ENCODE peak calls at places on chromosomes 6 and 20, in eight cellular contexts. T is A549, A is H1, M is SK-N-SH, R is HCT116, E is endothelial cell of umbilical vein, X is GM12878, N is K562. P is an unnamed sample.

GRCh38 chr20:62320581-62321354 is 18.0 kb downstream of the ADRM1 start:
- DNase-seq in T (peak), A (no peak), M (peak), R (peak), E (no peak), X (no peak), N (peak), P (no peak)

GRCh38 chr20:23924751-23925150 is 45.2 kb upstream of the CST5 start:
- DNase-seq in T (no peak), A (no peak), M (no peak), R (no peak), E (no peak), X (no peak), N (no peak), P (no peak)

GRCh38 chr20:9389321-9389720 is 125.1 kb upstream of the LAMP5 start:
- DNase-seq in T (no peak), A (no peak), M (no peak), R (no peak), E (no peak), X (no peak), N (no peak), P (no peak)

GRCh38 chr20:10527781-10528180 is 92.7 kb downstream of the SLX4IP start:
- DNase-seq in T (no peak), A (no peak), M (no peak), R (no peak), E (no peak), X (no peak), N (no peak), P (no peak)

GRCh38 chr6:139173172-139173571 is 38.3 kb downstream of the HECA start:
- DNase-seq in T (peak), A (no peak), M (no peak), R (no peak), E (no peak), X (no peak), N (no peak), P (peak)

GRCh38 chr6:148323344-148323743 is 19.3 kb upstream of the SASH1 start:
- DNase-seq in T (no peak), A (no peak), M (no peak), R (no peak), E (no peak), X (no peak), N (no peak), P (no peak)

GRCh38 chr20:46346770-46347169 is 38.5 kb upstream of the CDH22 start:
- DNase-seq in T (no peak), A (no peak), M (no peak), R (no peak), E (no peak), X (no peak), N (no peak), P (no peak)

GRCh38 chr20:37941332-37941731 is 38.4 kb downstream of the VSTM2L start:
- DNase-seq in T (peak), A (peak), M (peak), R (no peak), E (peak), X (no peak), N (peak), P (peak)

GRCh38 chr6:125826695-125827463 is 36.1 kb downstream of the NCOA7 start:
- DNase-seq in T (no peak), A (no peak), M (no peak), R (no peak), E (no peak), X (no peak), N (no peak), P (no peak)

GRCh38 chr6:158910484-158911075 is 89.4 kb downstream of the RSPH3 start:
- DNase-seq in T (no peak), A (no peak), M (no peak), R (no peak), E (no peak), X (peak), N (no peak), P (no peak)

GRCh38 chr6:12283904-12284303 is 6.3 kb upstream of the EDN1 start:
- DNase-seq in T (no peak), A (no peak), M (no peak), R (no peak), E (no peak), X (no peak), N (no peak), P (no peak)

GRCh38 chr6:12288844-12289654 is 1.1 kb upstream of the EDN1 start:
- DNase-seq in T (peak), A (peak), M (peak), R (peak), E (peak), X (peak), N (peak), P (peak)

GRCh38 chr6:12289655-12290489 is at the start of gene EDN1:
- DNase-seq in T (peak), A (peak), M (peak), R (peak), E (peak), X (peak), N (peak), P (peak)

GRCh38 chr6:12288211-12288618 is 1.9 kb upstream of the EDN1 start:
- DNase-seq in T (peak), A (no peak), M (peak), R (no peak), E (no peak), X (no peak), N (no peak), P (peak)

GRCh38 chr6:12286381-12287132 is 3.6 kb upstream of the EDN1 start:
- DNase-seq in T (no peak), A (no peak), M (no peak), R (no peak), E (no peak), X (no peak), N (no peak), P (peak)
- TF ChIP-seq MAX in T (no peak), A (no peak), M (no peak), R (no peak), E (no peak), X (no peak), N (no peak), P (no peak)

DNA sequence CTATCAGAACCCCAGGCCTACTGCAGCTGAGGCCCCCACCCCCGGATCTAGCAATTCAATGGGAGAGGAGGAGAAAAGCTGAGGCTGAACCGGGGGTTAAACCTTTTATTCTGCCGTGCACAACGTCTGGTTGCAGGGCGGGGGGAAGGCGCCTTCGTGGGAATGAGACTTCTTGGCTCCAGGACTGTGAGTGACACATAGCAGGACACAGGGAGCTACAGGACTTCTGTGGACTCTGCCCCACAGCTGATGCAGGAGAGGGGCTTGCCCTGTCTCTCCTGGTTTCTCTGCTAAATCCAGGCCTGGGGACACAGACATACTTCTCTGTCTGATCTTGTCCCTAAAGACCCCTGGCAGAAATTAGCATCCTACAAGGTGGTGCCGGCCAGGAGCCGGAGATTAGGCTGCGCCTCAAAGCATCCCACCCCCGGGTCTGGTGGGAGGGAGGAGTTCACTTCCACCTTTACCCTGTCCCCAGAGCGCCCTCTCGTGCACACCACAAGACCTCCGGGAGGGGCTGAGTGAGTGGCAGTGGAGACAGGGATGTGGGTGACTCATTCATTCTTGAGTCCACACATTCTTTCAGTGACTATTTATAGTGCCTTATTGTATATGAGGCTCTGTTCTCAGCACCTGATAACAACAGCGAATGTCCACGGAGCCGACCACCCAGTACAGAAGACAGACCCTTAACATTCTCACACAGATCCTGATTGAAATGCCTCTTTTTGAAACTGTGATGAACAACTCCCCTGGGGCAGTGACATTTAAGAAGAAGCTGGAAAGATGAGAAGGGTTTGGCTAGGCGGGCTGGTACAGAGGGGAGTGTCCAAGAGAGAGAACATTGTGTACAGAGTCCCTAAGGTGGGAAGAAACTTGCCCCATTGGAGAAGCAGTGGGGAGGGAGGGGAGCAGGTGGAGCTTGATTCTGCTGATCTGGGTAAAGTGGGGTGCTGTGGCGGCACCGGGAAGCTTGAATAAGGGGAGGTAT is 38.9 kb downstream of the GMPR start:
- DNase-seq in T (peak), A (peak), M (peak), R (peak), E (peak), X (no peak), N (peak), P (peak)
- H3K4me3 ChIP-seq in T (no peak), A (no peak), M (no peak), R (peak), E (no peak), X (no peak), N (no peak), P (no peak)

GRCh38 chr6:27872634-27873028 is 39.6 kb downstream of the OR2B2 start:
- DNase-seq in T (no peak), A (peak), M (no peak), R (no peak), E (no peak), X (no peak), N (no peak), P (no peak)
- TF ChIP-seq MAX in T (no peak), A (no peak), M (no peak), R (no peak), E (no peak), X (no peak), N (no peak), P (no peak)

GRCh38 chr6:63742060-63742459 is 106.5 kb downstream of the PHF3 start:
- DNase-seq in T (no peak), A (no peak), M (no peak), R (no peak), E (no peak), X (no peak), N (no peak), P (no peak)

GRCh38 chr6:63744810-63745209 is 109.2 kb downstream of the PHF3 start:
- DNase-seq in T (no peak), A (no peak), M (no peak), R (no peak), E (no peak), X (no peak), N (no peak), P (no peak)

GRCh38 chr6:63745784-63746183 is 110.2 kb downstream of the PHF3 start:
- DNase-seq in T (no peak), A (no peak), M (no peak), R (no peak), E (no peak), X (no peak), N (no peak), P (no peak)

GRCh38 chr6:63740709-63741108 is 105.1 kb downstream of the PHF3 start:
- DNase-seq in T (no peak), A (no peak), M (no peak), R (peak), E (peak), X (no peak), N (no peak), P (no peak)

DNA sequence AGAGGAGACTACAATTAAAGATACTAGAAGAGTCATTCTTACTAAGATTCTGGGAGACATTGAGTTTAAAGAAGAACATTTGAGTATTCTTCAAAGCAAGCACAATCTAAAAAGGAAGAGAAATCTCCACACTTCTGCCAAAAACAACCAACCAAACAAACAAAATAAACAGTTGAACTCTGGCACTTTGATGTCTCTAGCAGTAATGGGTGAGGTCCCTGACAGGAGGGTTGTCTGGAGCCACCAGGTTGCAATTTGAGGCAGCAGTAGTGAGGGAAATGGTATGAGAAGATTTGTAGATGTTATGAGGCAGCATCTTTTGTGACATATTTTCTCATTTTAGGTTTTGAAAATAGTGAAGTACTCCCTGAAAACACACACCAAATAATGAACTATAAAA is 108.1 kb downstream of the PHF3 start:
- DNase-seq in T (no peak), A (no peak), M (no peak), R (no peak), E (no peak), X (no peak), N (no peak), P (no peak)
- H3K4me3 ChIP-seq in T (no peak), A (no peak), M (no peak), R (no peak), E (no peak), X (no peak), N (no peak), P (no peak)

GRCh38 chr20:15851576-15852075 is 721.6 kb downstream of the KIF16B start:
- DNase-seq in T (no peak), A (no peak), M (no peak), R (no peak), E (no peak), X (no peak), N (no peak), P (no peak)

GRCh38 chr20:15846446-15846845 is 726.8 kb downstream of the KIF16B start:
- DNase-seq in T (no peak), A (no peak), M (no peak), R (no peak), E (no peak), X (no peak), N (no peak), P (no peak)

GRCh38 chr20:15847415-15847814 is 725.8 kb downstream of the KIF16B start:
- DNase-seq in T (no peak), A (no peak), M (peak), R (no peak), E (no peak), X (no peak), N (no peak), P (no peak)

GRCh38 chr20:15848126-15848525 is 725.1 kb downstream of the KIF16B start:
- DNase-seq in T (no peak), A (no peak), M (no peak), R (no peak), E (no peak), X (no peak), N (no peak), P (no peak)

DNA sequence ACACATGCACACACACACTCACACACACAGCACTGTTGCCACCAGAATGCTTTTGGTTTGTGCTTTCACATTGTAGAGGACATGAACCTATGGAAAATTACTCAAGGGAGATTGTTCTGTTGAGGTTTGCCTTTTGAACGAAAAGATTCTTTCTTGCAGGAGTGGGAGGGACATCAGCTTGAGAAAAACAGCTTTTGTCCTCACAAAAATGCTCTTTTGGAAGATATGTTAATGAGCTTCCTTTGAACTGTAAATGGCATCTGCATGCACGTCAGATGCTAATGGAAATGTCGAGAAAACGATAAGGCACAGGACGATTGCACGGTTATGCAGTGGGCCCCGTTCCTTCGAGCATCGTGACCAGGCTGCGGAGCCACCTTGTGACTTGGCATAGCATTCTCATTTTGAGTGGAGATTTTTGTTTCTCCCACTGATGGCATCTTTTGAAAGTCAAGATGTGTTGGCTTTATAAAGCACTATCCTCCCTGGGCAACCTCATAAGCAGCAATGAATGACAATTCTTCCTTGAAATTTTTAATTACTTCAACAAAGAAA is 724.0 kb downstream of the KIF16B start:
- DNase-seq in T (no peak), A (no peak), M (no peak), R (no peak), E (no peak), X (no peak), N (no peak), P (no peak)
- TF ChIP-seq MAX in T (no peak), A (no peak), M (no peak), R (no peak), E (no peak), X (no peak), N (no peak), P (no peak)

GRCh38 chr6:138162947-138163569 is 1.3 kb downstream of the ARFGEF3 start:
- DNase-seq in T (no peak), A (no peak), M (no peak), R (no peak), E (no peak), X (no peak), N (no peak), P (no peak)

GRCh38 chr6:138160329-138161117 is 1.2 kb upstream of the ARFGEF3 start:
- DNase-seq in T (no peak), A (no peak), M (no peak), R (no peak), E (no peak), X (no peak), N (no peak), P (no peak)

GRCh38 chr6:138162104-138162946 is 586 bp downstream of the ARFGEF3 start:
- DNase-seq in T (peak), A (peak), M (peak), R (no peak), E (peak), X (no peak), N (no peak), P (peak)

GRCh38 chr6:138161118-138161433 is 663 bp upstream of the ARFGEF3 start:
- DNase-seq in T (no peak), A (no peak), M (no peak), R (no peak), E (no peak), X (no peak), N (no peak), P (no peak)

DNA sequence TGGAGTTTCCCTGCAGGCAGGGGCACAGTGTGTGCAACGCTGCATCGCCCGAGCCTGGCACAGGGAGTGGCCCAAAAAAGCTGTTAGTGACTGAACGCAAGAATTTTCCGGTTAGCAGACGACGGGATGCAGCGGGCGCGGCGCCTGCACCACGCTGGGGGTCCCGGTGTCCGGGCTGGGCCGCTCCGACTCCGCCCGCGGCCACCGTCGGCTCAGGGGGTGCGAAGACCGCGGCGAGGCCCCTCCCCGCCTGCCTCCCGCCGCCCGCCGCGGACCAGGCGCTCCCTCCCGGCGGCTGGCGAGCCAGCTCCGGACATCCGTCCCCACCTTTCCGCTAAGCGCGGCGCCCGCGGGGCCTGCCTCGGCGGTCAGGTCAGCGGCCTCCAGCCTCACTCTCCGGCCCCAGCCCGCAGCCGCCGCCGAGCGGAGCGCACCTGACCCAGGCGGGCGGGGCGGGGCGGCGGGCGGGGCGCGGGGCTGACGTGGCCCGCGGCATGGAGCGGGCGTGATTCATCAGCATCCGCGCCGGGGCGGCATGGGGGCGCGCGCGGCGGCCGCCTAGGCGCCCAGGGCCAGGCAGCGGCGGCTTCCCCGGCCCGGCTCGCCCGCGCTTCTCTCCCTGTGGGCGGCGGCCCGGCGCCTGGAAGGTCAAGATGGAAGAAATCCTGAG is at the start of gene ARFGEF3:
- DNase-seq in T (peak), A (peak), M (peak), R (no peak), E (peak), X (no peak), N (peak), P (peak)
- H3K4me3 ChIP-seq in T (peak), A (peak), M (peak), R (peak), E (peak), X (peak), N (no peak), P (no peak)

DNA sequence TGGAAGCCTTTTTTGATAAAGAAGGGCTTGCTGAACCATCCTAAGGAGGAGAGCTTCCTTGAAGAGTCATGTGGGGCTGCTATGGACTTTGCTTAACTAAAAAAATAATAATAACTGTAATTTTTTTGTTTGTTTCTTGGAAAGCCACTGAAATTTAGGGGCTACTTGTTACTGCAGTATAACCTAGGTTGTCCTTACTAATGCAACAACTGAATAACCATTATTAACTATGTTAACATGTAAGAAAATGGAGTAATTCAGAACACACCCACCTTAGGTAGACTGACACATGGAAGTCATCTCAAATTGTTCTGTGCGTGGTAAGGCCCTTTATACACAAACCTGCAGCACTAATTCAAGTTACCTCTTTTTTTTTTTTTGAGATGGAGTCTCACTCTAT is 90.9 kb upstream of the SOX4 start:
- DNase-seq in T (no peak), A (no peak), M (no peak), R (no peak), E (no peak), X (no peak), N (no peak), P (no peak)
- TF ChIP-seq MAX in T (no peak), A (no peak), M (no peak), R (no peak), E (no peak), X (no peak), N (no peak), P (no peak)

DNA sequence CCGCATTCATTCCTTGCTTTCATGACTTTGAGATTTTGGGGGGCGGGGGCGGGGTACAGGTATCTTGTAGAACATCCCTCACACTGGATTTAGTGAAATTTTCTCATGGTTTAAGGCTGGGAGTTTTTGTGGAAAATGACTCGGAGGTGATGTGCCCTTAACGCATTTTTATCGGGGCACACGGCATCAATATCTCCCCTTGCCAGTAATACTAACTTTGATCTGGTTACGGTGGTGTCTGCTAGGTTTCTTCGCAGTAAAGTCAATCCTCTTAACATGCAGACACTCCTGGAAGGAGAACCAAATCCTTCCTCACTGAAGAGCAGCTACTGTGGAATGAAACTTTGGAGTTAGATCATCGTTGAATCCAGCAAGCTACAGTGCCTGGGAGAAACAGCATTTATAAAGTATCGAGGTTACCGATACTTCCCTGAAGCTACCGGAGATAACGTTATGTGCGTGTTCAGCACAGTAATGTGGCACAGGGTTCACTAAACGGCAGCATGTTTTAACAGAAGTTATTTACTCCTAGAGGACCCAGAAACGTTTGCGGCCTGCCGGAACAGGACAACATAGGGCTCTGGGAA is 1.2 kb upstream of the DYNLRB1 start:
- DNase-seq in T (no peak), A (no peak), M (no peak), R (no peak), E (peak), X (no peak), N (no peak), P (no peak)
- H3K4me3 ChIP-seq in T (peak), A (peak), M (peak), R (no peak), E (peak), X (peak), N (peak), P (peak)